ENCODE peak calls at places on chromosomes 3 and 15, in nine cellular contexts. Q is PC-3; A is CD8-positive, alpha-beta T cell; K is sigmoid colon; U is body of pancreas; H is stomach; R is spleen; S is K562; E is H1. J is an unnamed sample. For H3K27me3, the result is how much of the 10 kb centered on the place peaks cover.

GRCh38 chr15:90750186-90750585 is 33.0 kb downstream of the BLM start:
- DNase-seq in Q (no peak), A (no peak), K (no peak), U (no peak), H (no peak), R (no peak), S (no peak), E (no peak), J (no peak)

GRCh38 chr3:42898896-42899675 is 6.9 kb upstream of the ZNF662 start:
- DNase-seq in Q (no peak), A (no peak), K (no peak), U (no peak), H (no peak), R (no peak), S (no peak), E (no peak), J (no peak)

GRCh38 chr3:49119439-49119838 is 1.2 kb downstream of the USP19 start:
- DNase-seq in Q (peak), A (no peak), K (no peak), U (no peak), H (no peak), R (no peak), S (no peak), E (no peak), J (no peak)

GRCh38 chr3:40971191-40972168 is 227.8 kb upstream of the CTNNB1 start:
- DNase-seq in Q (peak), A (no peak), K (peak), U (peak), H (peak), R (peak), S (no peak), E (no peak), J (peak)

GRCh38 chr3:9398715-9399708 is 1.6 kb downstream of the SETD5 start:
- DNase-seq in Q (peak), A (no peak), K (no peak), U (peak), H (no peak), R (no peak), S (peak), E (no peak), J (peak)

GRCh38 chr3:40299721-40300335 is 9.7 kb upstream of the EIF1B start:
- DNase-seq in Q (no peak), A (no peak), K (no peak), U (no peak), H (no peak), R (no peak), S (peak), E (no peak), J (peak)

GRCh38 chr3:42758126-42758525 is 14.9 kb downstream of the CCDC13 start:
- DNase-seq in Q (no peak), A (no peak), K (no peak), U (no peak), H (no peak), R (no peak), S (no peak), E (no peak), J (no peak)

GRCh38 chr3:170947018-170947769 is 38.8 kb upstream of the EIF5A2 start:
- DNase-seq in Q (no peak), A (no peak), K (no peak), U (no peak), H (no peak), R (no peak), S (no peak), E (no peak), J (no peak)

GRCh38 chr3:16848007-16848406 is 36.7 kb upstream of the PLCL2 start:
- DNase-seq in Q (no peak), A (no peak), K (no peak), U (no peak), H (no peak), R (no peak), S (no peak), E (no peak), J (no peak)

GRCh38 chr3:9105421-9105820 is 142.1 kb upstream of the RAD18 start:
- DNase-seq in Q (no peak), A (no peak), K (no peak), U (no peak), H (no peak), R (no peak), S (no peak), E (no peak), J (no peak)

GRCh38 chr15:25903024-25903581 is 40.0 kb upstream of the ATP10A start:
- DNase-seq in Q (peak), A (no peak), K (peak), U (no peak), H (no peak), R (no peak), S (no peak), E (no peak), J (no peak)

GRCh38 chr15:53872410-53872809 is 105.8 kb upstream of the UNC13C start:
- DNase-seq in Q (no peak), A (no peak), K (no peak), U (no peak), H (no peak), R (no peak), S (no peak), E (no peak), J (no peak)

GRCh38 chr15:53869806-53870073 is 108.5 kb upstream of the UNC13C start:
- DNase-seq in Q (no peak), A (no peak), K (no peak), U (no peak), H (no peak), R (no peak), S (no peak), E (no peak), J (no peak)

GRCh38 chr15:53869044-53869805 is 109.0 kb upstream of the UNC13C start:
- DNase-seq in Q (no peak), A (no peak), K (no peak), U (no peak), H (no peak), R (no peak), S (no peak), E (peak), J (no peak)
- TF ChIP-seq CTCF in Q (peak), A (no peak), K (no peak), U (no peak), H (no peak), R (no peak), S (no peak), E (peak), J (peak)

GRCh38 chr15:68576253-68577236 is 2.2 kb upstream of the CORO2B start:
- DNase-seq in Q (no peak), A (no peak), K (no peak), U (no peak), H (no peak), R (no peak), S (no peak), E (no peak), J (no peak)

GRCh38 chr15:68574051-68574450 is 4.7 kb upstream of the CORO2B start:
- DNase-seq in Q (no peak), A (no peak), K (no peak), U (no peak), H (no peak), R (peak), S (no peak), E (no peak), J (no peak)

GRCh38 chr15:68572921-68573320 is 5.9 kb upstream of the CORO2B start:
- DNase-seq in Q (no peak), A (no peak), K (peak), U (no peak), H (no peak), R (peak), S (no peak), E (no peak), J (no peak)

GRCh38 chr15:68572309-68572708 is 6.5 kb upstream of the CORO2B start:
- DNase-seq in Q (no peak), A (no peak), K (no peak), U (no peak), H (no peak), R (no peak), S (no peak), E (no peak), J (no peak)

DNA sequence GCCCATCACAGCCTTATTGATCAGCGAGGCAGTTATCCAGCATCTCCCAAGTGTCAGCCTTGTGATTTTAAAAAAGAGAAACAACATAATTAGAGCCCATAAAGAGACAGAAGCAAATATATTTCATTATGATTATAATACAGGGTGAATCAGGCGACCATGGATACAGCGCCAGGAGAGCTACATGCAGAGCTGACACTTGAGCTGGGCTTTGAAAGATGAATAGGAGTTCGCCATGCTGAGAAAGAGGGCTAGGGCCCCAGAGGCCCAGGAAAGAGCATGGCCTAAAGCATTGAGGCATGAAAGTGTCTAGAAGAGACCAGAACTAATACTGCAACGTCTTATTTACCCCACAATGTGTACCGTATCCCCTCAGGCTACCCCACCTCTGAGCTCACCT is 4.2 kb upstream of the CORO2B start:
- DNase-seq in Q (no peak), A (no peak), K (no peak), U (no peak), H (no peak), R (no peak), S (no peak), E (no peak), J (no peak)
- H3K27me3 ChIP-seq in Q (under half), A (under half), K (under half), U (under half), H (half or more), R (under half), S (under half), E (under half), J (under half)

GRCh38 chr3:190381356-190381940 is 6.5 kb upstream of the CLDN16 start:
- DNase-seq in Q (peak), A (no peak), K (no peak), U (no peak), H (no peak), R (no peak), S (no peak), E (no peak), J (no peak)

GRCh38 chr3:190387578-190388213 is at the start of gene CLDN16:
- DNase-seq in Q (no peak), A (no peak), K (no peak), U (no peak), H (no peak), R (no peak), S (no peak), E (no peak), J (no peak)

GRCh38 chr3:190382082-190382481 is 5.9 kb upstream of the CLDN16 start:
- DNase-seq in Q (peak), A (no peak), K (no peak), U (no peak), H (no peak), R (no peak), S (no peak), E (no peak), J (no peak)

GRCh38 chr3:190384241-190384863 is 3.6 kb upstream of the CLDN16 start:
- DNase-seq in Q (peak), A (no peak), K (no peak), U (peak), H (peak), R (no peak), S (no peak), E (no peak), J (peak)

GRCh38 chr3:190385835-190386688 is 1.9 kb upstream of the CLDN16 start:
- DNase-seq in Q (peak), A (no peak), K (no peak), U (no peak), H (no peak), R (no peak), S (no peak), E (no peak), J (peak)
- H3K4me3 ChIP-seq in Q (peak), A (no peak), K (no peak), U (no peak), H (no peak), R (no peak), S (no peak), E (no peak), J (peak)

DNA sequence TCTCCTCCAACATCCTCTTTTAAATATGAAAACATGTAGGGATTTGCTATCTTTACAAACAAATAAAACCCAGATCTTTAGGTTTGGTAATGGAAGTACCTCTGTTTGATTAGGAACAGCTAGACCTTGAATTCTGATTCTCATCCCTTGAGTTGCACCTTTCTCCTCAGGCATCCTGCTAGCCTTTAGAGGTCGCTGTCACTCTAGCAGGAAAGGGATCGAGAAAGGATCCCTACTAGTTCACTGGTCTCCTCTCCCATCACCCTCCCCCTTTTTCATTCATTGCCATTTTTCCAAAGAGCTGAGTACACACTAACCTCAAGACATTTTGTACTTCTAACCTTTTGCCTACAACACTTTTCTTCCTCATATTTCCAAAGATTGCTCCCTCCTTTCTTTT is 569.8 kb downstream of the RBMS3 start:
- DNase-seq in Q (peak), A (no peak), K (no peak), U (no peak), H (no peak), R (no peak), S (no peak), E (no peak), J (no peak)
- TF ChIP-seq CTCF in Q (peak), A (no peak), K (no peak), U (no peak), H (no peak), R (no peak), S (no peak), E (no peak), J (peak)

GRCh38 chr3:85800676-85801075 is 841.9 kb downstream of the CADM2 start:
- DNase-seq in Q (no peak), A (no peak), K (no peak), U (no peak), H (no peak), R (no peak), S (no peak), E (no peak), J (no peak)

GRCh38 chr3:85796140-85796539 is 837.4 kb downstream of the CADM2 start:
- DNase-seq in Q (no peak), A (no peak), K (no peak), U (no peak), H (no peak), R (no peak), S (no peak), E (no peak), J (no peak)

GRCh38 chr3:85801955-85802354 is 843.2 kb downstream of the CADM2 start:
- DNase-seq in Q (peak), A (no peak), K (no peak), U (no peak), H (no peak), R (no peak), S (no peak), E (no peak), J (no peak)
- H3K27me3 ChIP-seq in Q (under half), A (under half), K (under half), U (under half), H (under half), R (under half), S (under half), E (under half), J (under half)

DNA sequence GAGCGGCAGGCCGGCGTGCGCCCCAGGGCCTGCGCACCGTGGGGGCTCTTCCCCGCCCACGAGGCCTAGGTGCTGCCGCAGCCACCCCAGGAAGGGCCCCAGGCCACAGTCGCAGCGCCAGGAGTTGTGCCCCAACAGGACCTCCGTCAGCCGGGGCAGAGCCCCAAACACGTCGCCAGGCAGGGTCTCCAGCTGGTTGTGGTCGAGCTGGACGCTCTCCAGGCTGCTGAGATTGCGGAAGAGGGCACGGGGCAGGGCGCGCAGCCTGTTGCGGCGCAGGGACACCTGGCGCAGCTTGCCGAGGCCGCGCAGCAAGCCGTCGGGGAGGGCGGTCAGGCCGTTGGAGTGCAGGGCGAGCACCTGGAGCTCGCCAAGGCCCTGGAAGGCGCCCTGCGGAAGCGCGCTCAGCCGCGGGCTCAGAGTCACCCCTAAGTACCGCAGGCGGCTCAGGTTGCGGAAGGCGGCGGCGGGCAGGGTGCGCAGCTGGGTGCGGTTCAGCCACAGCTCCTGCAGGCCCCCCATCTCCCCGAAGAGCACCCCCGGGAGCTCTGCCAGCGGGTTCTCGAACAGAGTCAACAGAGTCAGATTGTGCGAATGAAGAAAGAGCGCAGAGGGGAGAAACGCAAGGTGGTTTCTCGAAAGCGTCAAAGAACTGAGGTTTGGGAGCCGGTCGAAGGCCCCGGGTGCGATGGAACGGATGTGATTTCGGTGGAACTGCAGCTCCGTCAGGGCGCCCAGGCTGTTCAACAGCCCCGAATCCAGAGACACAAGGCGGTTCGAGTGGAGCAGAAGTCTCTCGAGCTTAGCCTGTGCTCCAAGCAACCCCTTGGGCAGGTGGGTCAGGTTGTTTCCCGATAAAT is 1.9 kb downstream of the GP5 start:
- DNase-seq in Q (no peak), A (peak), K (no peak), U (no peak), H (no peak), R (peak), S (no peak), E (no peak), J (no peak)
- H3K4me3 ChIP-seq in Q (no peak), A (peak), K (no peak), U (no peak), H (peak), R (peak), S (no peak), E (peak), J (peak)

GRCh38 chr15:88656760-88657221 is 18.0 kb downstream of the ISG20 start:
- DNase-seq in Q (no peak), A (peak), K (peak), U (no peak), H (peak), R (peak), S (no peak), E (no peak), J (no peak)
- TF ChIP-seq CTCF in Q (no peak), A (no peak), K (no peak), U (no peak), H (no peak), R (no peak), S (no peak), E (no peak), J (no peak)

GRCh38 chr3:30622047-30622545 is 15.7 kb downstream of the TGFBR2 start:
- DNase-seq in Q (no peak), A (no peak), K (no peak), U (no peak), H (no peak), R (no peak), S (no peak), E (no peak), J (no peak)

GRCh38 chr3:30626443-30627181 is 20.2 kb downstream of the TGFBR2 start:
- DNase-seq in Q (peak), A (no peak), K (no peak), U (no peak), H (no peak), R (no peak), S (no peak), E (no peak), J (peak)

GRCh38 chr3:30625541-30626438 is 19.4 kb downstream of the TGFBR2 start:
- DNase-seq in Q (peak), A (no peak), K (no peak), U (no peak), H (no peak), R (no peak), S (no peak), E (no peak), J (no peak)

GRCh38 chr3:30620402-30621360 is 14.3 kb downstream of the TGFBR2 start:
- DNase-seq in Q (peak), A (no peak), K (no peak), U (no peak), H (no peak), R (no peak), S (no peak), E (no peak), J (no peak)

GRCh38 chr3:30623375-30623774 is 17.0 kb downstream of the TGFBR2 start:
- DNase-seq in Q (no peak), A (no peak), K (no peak), U (no peak), H (no peak), R (no peak), S (no peak), E (no peak), J (no peak)
- H3K27me3 ChIP-seq in Q (under half), A (under half), K (under half), U (under half), H (under half), R (under half), S (under half), E (under half), J (under half)